ENCODE peak calls at places on chromosomes 7 and 10, in nine cellular contexts. F is A549; U is stomach; M is suprapubic skin; X is CD4-positive, alpha-beta T cell; T is CD4-positive, CD25-positive, alpha-beta regulatory T cell; R is CD4-positive, alpha-beta memory T cell; H is CD8-positive, alpha-beta memory T cell; V is Panc1. D is an unnamed sample.

GRCh38 chr7:114409750-114410149 is 4.9 kb upstream of the FOXP2 start:
- DNase-seq in V (no peak), R (no peak), T (no peak), U (no peak), X (no peak), M (no peak), F (no peak), H (no peak), D (no peak)

GRCh38 chr7:111401516-111401915 is 160.8 kb downstream of the IMMP2L start:
- DNase-seq in F (no peak), U (no peak), H (no peak), M (no peak), V (no peak), T (no peak), R (no peak), X (no peak), D (no peak)

GRCh38 chr7:38744746-38745145 is 113.6 kb upstream of the AMPH start:
- DNase-seq in X (no peak), F (no peak), H (no peak), V (peak; percentile 8), R (no peak), M (no peak), T (no peak), U (no peak), D (no peak)

GRCh38 chr7:28442540-28443420 is 30.5 kb downstream of the CREB5 start:
- DNase-seq in F (no peak), T (no peak), R (no peak), M (no peak), H (no peak), V (no peak), U (no peak), X (no peak), D (no peak)

GRCh38 chr7:87474046-87474445 is 1.4 kb downstream of the ABCB4 start:
- DNase-seq in H (no peak), X (no peak), U (no peak), F (no peak), M (no peak), T (no peak), V (no peak), R (no peak), D (no peak)

GRCh38 chr7:129263168-129263567 is 38.3 kb downstream of the AHCYL2 start:
- DNase-seq in U (no peak), F (no peak), H (no peak), V (no peak), X (no peak), M (no peak), R (no peak), T (peak; percentile 26), D (no peak)

GRCh38 chr7:139991911-139992310 is 70.8 kb downstream of the PARP12 start:
- DNase-seq in R (no peak), U (no peak), T (no peak), X (no peak), V (no peak), M (no peak), H (no peak), F (no peak), D (no peak)

GRCh38 chr7:24705481-24705954 is 51.7 kb downstream of the GSDME start:
- DNase-seq in H (no peak), R (no peak), X (no peak), U (no peak), F (no peak), V (no peak), T (no peak), M (no peak), D (no peak)

GRCh38 chr10:98367626-98368451 is 47.1 kb downstream of the PYROXD2 start:
- DNase-seq in M (no peak), X (no peak), U (no peak), R (no peak), H (no peak), T (no peak), V (no peak), F (no peak), D (no peak)

GRCh38 chr10:117134084-117135025 is 3.7 kb downstream of the VAX1 start:
- DNase-seq in X (no peak), M (no peak), R (no peak), U (no peak), T (no peak), F (no peak), V (no peak), H (no peak), D (no peak)

GRCh38 chr7:44152971-44153947 is 12.1 kb upstream of the MYL7 start:
- DNase-seq in U (no peak), T (no peak), X (no peak), M (no peak), F (no peak), V (no peak), R (no peak), H (no peak), D (no peak)

GRCh38 chr7:114047889-114048288 is 129.1 kb upstream of the PPP1R3A start:
- DNase-seq in X (no peak), V (peak; percentile 12), H (no peak), R (no peak), F (peak; percentile 1), T (no peak), U (no peak), M (no peak), D (no peak)

GRCh38 chr10:38093816-38094157 is 350 bp upstream of the ZNF37A start:
- DNase-seq in F (no peak), U (no peak), H (no peak), M (no peak), X (no peak), T (no peak), V (no peak), R (no peak), D (no peak)

GRCh38 chr7:28329616-28330373 is 82.5 kb upstream of the CREB5 start:
- DNase-seq in M (no peak), X (peak; percentile 21), U (no peak), F (no peak), H (peak; percentile 0), V (no peak), R (no peak), T (peak; percentile 78), D (no peak)

GRCh38 chr7:77538186-77538907 is 1.3 kb downstream of the PTPN12 start:
- DNase-seq in T (no peak), X (no peak), F (peak; percentile 92), U (peak; percentile 82), V (peak; percentile 88), R (no peak), M (peak; percentile 94), H (peak; percentile 2), D (no peak)

GRCh38 chr7:88276605-88277153 is 30.0 kb downstream of the STEAP4 start:
- DNase-seq in T (no peak), U (no peak), M (no peak), H (no peak), X (no peak), R (no peak), F (no peak), V (no peak), D (no peak)

GRCh38 chr7:82284936-82285519 is 158.5 kb downstream of the CACNA2D1 start:
- DNase-seq in V (no peak), M (no peak), X (no peak), R (no peak), T (no peak), U (no peak), H (no peak), F (no peak), D (no peak)

DNA sequence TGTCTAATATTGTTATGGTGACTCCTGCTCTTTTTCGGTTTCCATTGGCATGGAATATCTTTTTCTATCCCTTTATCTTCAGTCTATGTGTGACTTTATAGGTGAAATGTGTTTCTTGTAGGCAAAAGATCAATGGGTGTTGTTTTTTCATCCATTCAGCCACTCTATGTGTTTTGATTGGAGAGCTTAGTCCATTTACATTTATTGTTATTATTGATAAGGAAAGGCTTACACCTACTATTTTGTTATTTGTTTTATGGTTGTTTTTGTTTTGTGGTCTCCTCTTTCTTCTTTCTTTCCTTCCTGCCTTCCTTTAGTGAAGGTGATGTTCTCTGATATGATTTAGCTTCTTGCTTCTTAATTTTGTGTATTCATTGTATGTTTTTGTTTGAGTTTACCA is 414.3 kb downstream of the ADRA2A start:
- DNase-seq in X (no peak), R (no peak), V (no peak), M (no peak), F (no peak), U (no peak), T (no peak), H (no peak), D (no peak)
- H3K9me3 ChIP-seq in X (peaks cover 25% of the 10 kb centered on the region), R (peaks cover 5% of the 10 kb centered on the region), V (peaks cover 8% of the 10 kb centered on the region), M (peaks cover 26% of the 10 kb centered on the region), F (peaks cover 13% of the 10 kb centered on the region), U (peaks cover 12% of the 10 kb centered on the region), T (peaks cover 22% of the 10 kb centered on the region), H (no peaks in the 10 kb centered on the region), D (no peaks in the 10 kb centered on the region)

DNA sequence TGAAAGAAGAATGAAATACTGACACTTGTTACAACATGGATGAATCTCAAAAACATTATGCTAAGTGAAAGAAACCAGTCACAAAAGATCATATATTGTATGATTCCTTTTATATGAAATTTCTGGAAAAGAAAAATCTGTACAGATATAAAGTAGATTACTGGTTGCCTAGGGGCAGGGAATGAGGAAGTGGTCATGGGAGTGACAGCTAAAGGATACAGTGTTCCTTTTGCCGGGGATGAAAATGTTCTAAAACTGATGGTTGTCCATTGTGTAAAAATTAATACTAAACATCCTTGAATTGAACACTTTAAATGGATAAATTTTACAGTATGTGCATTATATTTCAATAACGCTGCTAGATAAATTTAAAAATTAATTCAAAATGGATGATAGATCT is 25.1 kb downstream of the ALOX5 start:
- DNase-seq in F (no peak), M (no peak), T (no peak), R (no peak), X (no peak), V (no peak), U (no peak), H (no peak), D (no peak)
- H3K9me3 ChIP-seq in F (no peaks in the 10 kb centered on the region), M (no peaks in the 10 kb centered on the region), T (peaks cover 4% of the 10 kb centered on the region), R (no peaks in the 10 kb centered on the region), X (peaks cover 12% of the 10 kb centered on the region), V (no peaks in the 10 kb centered on the region), U (no peaks in the 10 kb centered on the region), H (no peaks in the 10 kb centered on the region), D (no peaks in the 10 kb centered on the region)

GRCh38 chr10:126872135-126872534 is 33.1 kb upstream of the DOCK1 start:
- DNase-seq in V (no peak), T (no peak), F (no peak), M (no peak), H (no peak), U (no peak), R (no peak), X (no peak), D (no peak)
- H3K9me3 ChIP-seq in V (no peaks in the 10 kb centered on the region), T (no peaks in the 10 kb centered on the region), F (no peaks in the 10 kb centered on the region), M (no peaks in the 10 kb centered on the region), H (no peaks in the 10 kb centered on the region), U (no peaks in the 10 kb centered on the region), R (no peaks in the 10 kb centered on the region), X (no peaks in the 10 kb centered on the region), D (no peaks in the 10 kb centered on the region)

DNA sequence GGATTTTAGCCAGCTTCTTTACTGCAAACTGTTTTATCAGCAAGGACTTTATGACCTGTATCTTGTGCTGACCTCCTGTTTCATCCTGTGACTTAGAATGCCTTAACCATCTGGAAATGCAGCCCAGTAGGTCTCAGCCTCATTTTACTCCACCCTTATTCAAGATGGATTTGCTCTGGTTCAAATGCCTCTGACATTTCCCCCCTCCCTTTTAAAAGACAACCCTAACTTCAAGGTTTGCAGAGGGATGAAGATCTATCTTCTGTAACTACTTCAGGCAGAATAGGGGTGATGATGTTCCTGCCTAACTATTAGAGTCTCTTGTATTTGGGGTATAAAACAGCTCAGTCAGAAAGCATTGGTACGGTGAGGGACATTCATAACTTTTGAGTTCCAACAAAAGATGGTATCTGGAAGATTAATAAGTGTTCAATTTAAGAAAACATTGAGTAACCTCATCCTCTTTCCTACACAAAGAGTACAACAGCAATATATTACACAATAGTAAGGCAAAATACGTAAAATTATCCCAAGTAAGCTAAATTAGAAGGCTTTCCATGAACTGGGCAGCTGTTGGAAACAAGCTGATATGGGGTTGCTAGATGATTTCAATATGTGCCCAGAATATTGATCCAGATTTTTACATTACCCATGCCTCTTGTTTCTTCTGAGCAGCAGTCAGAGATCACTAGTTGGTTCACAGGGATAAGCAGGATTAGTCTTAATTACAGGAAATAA is 40.0 kb upstream of the LRGUK start:
- DNase-seq in R (no peak), X (no peak), T (no peak), M (no peak), F (no peak), H (no peak), U (no peak), V (no peak), D (no peak)
- H3K9me3 ChIP-seq in R (peaks cover 3% of the 10 kb centered on the region), X (peaks cover 16% of the 10 kb centered on the region), T (peaks cover 15% of the 10 kb centered on the region), M (peaks cover 16% of the 10 kb centered on the region), F (peaks cover 42% of the 10 kb centered on the region), H (no peaks in the 10 kb centered on the region), U (peaks cover 8% of the 10 kb centered on the region), V (peaks cover 26% of the 10 kb centered on the region), D (no peaks in the 10 kb centered on the region)